ENCODE peak calls at places on chromosomes 3 and 15, in six cellular contexts. H is HepG2, R is GM12878, A is K562, S is HCT116, V is SK-N-SH. I is an unnamed sample.
A peak's percentile ranks its signal among the peaks of the same experiment; 100 is the strongest.

GRCh38 chr3:66153471-66153870 is 67.3 kb upstream of the SLC25A26 start:
- DNase-seq in H (no peak), R (no peak), A (no peak), S (no peak), V (no peak), I (no peak)

GRCh38 chr3:172244011-172244410 is 204.2 kb downstream of the GHSR start:
- DNase-seq in H (no peak), R (no peak), A (no peak), S (peak; percentile 18), V (no peak), I (no peak)

GRCh38 chr15:66294157-66294931 is 976 bp downstream of the DIS3L start:
- DNase-seq in H (peak; percentile 33), R (peak; percentile 13), A (peak; percentile 56), S (no peak), V (no peak), I (no peak)

GRCh38 chr3:149813367-149814281 is 609 bp downstream of the RNF13 start:
- DNase-seq in H (peak; percentile 47), R (no peak), A (peak; percentile 30), S (no peak), V (peak; percentile 24), I (peak; percentile 23)

GRCh38 chr3:32401541-32402052 is 9.9 kb downstream of the CMTM7 start:
- DNase-seq in H (peak; percentile 46), R (no peak), A (no peak), S (no peak), V (peak; percentile 91), I (peak; percentile 39)

GRCh38 chr3:47010050-47010712 is 30.7 kb downstream of the NBEAL2 start:
- DNase-seq in H (no peak), R (no peak), A (no peak), S (no peak), V (no peak), I (no peak)

GRCh38 chr15:40002295-40002694 is 36.7 kb downstream of the SRP14 start:
- DNase-seq in H (peak; percentile 99), R (no peak), A (no peak), S (no peak), V (no peak), I (no peak)

GRCh38 chr3:134327594-134327975 is 46.7 kb downstream of the AMOTL2 start:
- DNase-seq in H (no peak), R (no peak), A (no peak), S (no peak), V (no peak), I (no peak)

GRCh38 chr3:80688814-80689213 is 921.0 kb upstream of the ROBO1 start:
- DNase-seq in H (peak; percentile 19), R (no peak), A (no peak), S (no peak), V (peak; percentile 7), I (peak; percentile 1)

GRCh38 chr3:73954506-73954905 is 329.8 kb upstream of the PDZRN3 start:
- DNase-seq in H (no peak), R (no peak), A (no peak), S (no peak), V (no peak), I (peak; percentile 22)

GRCh38 chr15:92869977-92870644 is 30.0 kb upstream of the CHD2 start:
- DNase-seq in H (no peak), R (no peak), A (no peak), S (no peak), V (peak; percentile 28), I (no peak)

GRCh38 chr3:150097588-150097890 is 126.8 kb upstream of the PFN2 start:
- DNase-seq in H (no peak), R (peak; percentile 32), A (no peak), S (no peak), V (no peak), I (no peak)

GRCh38 chr3:150346956-150347863 is 60.9 kb upstream of the TSC22D2 start:
- DNase-seq in H (no peak), R (no peak), A (no peak), S (no peak), V (no peak), I (no peak)

GRCh38 chr3:188807002-188807401 is 364.8 kb upstream of the TPRG1 start:
- DNase-seq in H (no peak), R (no peak), A (no peak), S (peak; percentile 13), V (no peak), I (no peak)

GRCh38 chr3:169545606-169546005 is 117.9 kb downstream of the MECOM start:
- DNase-seq in H (no peak), R (no peak), A (no peak), S (no peak), V (peak; percentile 64), I (no peak)

GRCh38 chr3:354433-354832 is 157.9 kb downstream of the CHL1 start:
- DNase-seq in H (peak; percentile 56), R (peak; percentile 60), A (peak; percentile 35), S (peak; percentile 19), V (peak; percentile 35), I (peak; percentile 40)

GRCh38 chr15:85891470-85891869 is 96.7 kb upstream of the KLHL25 start:
- DNase-seq in H (no peak), R (no peak), A (no peak), S (no peak), V (no peak), I (no peak)

GRCh38 chr3:148330486-148330885 is 367.2 kb upstream of the AGTR1 start:
- DNase-seq in H (no peak), R (no peak), A (no peak), S (no peak), V (no peak), I (no peak)

GRCh38 chr3:47664519-47664918 is 85.9 kb upstream of the CSPG5 start:
- DNase-seq in H (peak; percentile 14), R (no peak), A (peak; percentile 35), S (peak; percentile 18), V (peak; percentile 33), I (peak; percentile 32)

GRCh38 chr3:15513810-15514662 is 7.5 kb downstream of the COLQ start:
- DNase-seq in H (no peak), R (no peak), A (no peak), S (no peak), V (no peak), I (no peak)

GRCh38 chr3:12934431-12934830 is 93.1 kb upstream of the RPL32 start:
- DNase-seq in H (no peak), R (no peak), A (no peak), S (no peak), V (no peak), I (no peak)

GRCh38 chr3:5162102-5162501 is 25.4 kb upstream of the EDEM1 start:
- DNase-seq in H (peak; percentile 26), R (no peak), A (no peak), S (peak; percentile 55), V (no peak), I (no peak)

GRCh38 chr3:17195192-17195611 is 310.4 kb downstream of the PLCL2 start:
- DNase-seq in H (no peak), R (peak; percentile 79), A (no peak), S (no peak), V (no peak), I (no peak)

GRCh38 chr15:52680041-52680391 is 828 bp upstream of the ATOSA start:
- DNase-seq in H (no peak), R (no peak), A (no peak), S (no peak), V (peak; percentile 20), I (no peak)

GRCh38 chr3:56969851-56970250 is 90.6 kb upstream of the SPATA12 start:
- DNase-seq in H (no peak), R (no peak), A (no peak), S (no peak), V (no peak), I (no peak)

DNA sequence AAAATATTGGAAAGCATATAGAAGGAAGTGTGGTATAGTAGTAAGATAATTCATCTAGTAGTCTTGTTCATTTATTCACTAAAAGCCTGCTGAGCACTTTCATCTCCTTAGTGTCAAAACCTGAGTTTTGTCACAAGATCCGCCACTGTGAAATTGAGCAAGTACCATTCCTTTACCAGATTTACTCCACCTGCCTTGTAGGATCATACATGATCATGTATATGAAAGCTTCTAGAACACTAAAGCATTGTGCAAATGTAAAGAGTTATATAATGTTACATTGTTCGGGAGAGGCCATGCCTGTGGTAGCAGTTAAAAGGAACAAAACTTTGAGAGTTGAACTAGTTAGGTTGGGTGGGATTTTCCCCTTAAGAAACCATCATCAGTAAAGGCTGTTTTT is 35.0 kb downstream of the UBE2E2 start:
- DNase-seq in H (no peak), R (no peak), A (no peak), S (no peak), V (no peak), I (no peak)
- TF ChIP-seq YY1 in H (no peak), R (no peak), A (no peak), S (no peak), V (no peak), I (no peak)

GRCh38 chr3:112635674-112636073 is 5.3 kb downstream of the CCDC80 start:
- DNase-seq in H (no peak), R (no peak), A (no peak), S (no peak), V (peak; percentile 58), I (no peak)
- H3K4me3 ChIP-seq in H (no peak overlapping the region), R (no peak overlapping the region), A (no peak overlapping the region), S (no peak overlapping the region), V (peak overlapping the region; percentile 77), I (no peak overlapping the region)

GRCh38 chr3:102190340-102190723 is 244.5 kb upstream of the ZPLD1 start:
- DNase-seq in H (no peak), R (no peak), A (no peak), S (no peak), V (no peak), I (no peak)
- H3K4me1 ChIP-seq in H (no peaks in the 10 kb centered on the region), R (no peaks in the 10 kb centered on the region), A (no peaks in the 10 kb centered on the region), S (peaks cover 7% of the 10 kb centered on the region), V (no peaks in the 10 kb centered on the region), I (no peaks in the 10 kb centered on the region)

GRCh38 chr15:80455668-80456442 is 51.7 kb downstream of the ARNT2 start:
- DNase-seq in H (peak; percentile 44), R (peak; percentile 16), A (peak; percentile 71), S (peak; percentile 44), V (peak; percentile 75), I (peak; percentile 64)
- TF ChIP-seq YY1 in H (no peak), R (peak; percentile 49), A (no peak), S (peak; percentile 14), V (no peak), I (no peak)

I was measured in NT2/D1.